ENCODE peak calls at places on chromosomes 1 and 21, in four cellular contexts. H, W, Y and K are unnamed samples.

GRCh38 chr1:195766709-195767108 is 841.5 kb downstream of the KCNT2 start:
- DNase-seq in H (no peak), W (no peak), Y (peak), K (no peak)

GRCh38 chr1:117821782-117822447 is 107.5 kb downstream of the GDAP2 start:
- DNase-seq in H (no peak), W (no peak), Y (peak), K (no peak)

GRCh38 chr1:157170677-157171515 is 32.7 kb upstream of the ETV3 start:
- DNase-seq in H (no peak), W (no peak), Y (peak), K (no peak)

GRCh38 chr1:33181038-33181861 is 593 bp downstream of the TRIM62 start:
- DNase-seq in H (peak), W (peak), Y (peak), K (no peak)

GRCh38 chr1:9079980-9080703 is 10.7 kb upstream of the SLC2A5 start:
- DNase-seq in H (no peak), W (no peak), Y (no peak), K (no peak)

GRCh38 chr1:209542585-209542984 is 40.9 kb upstream of the CAMK1G start:
- DNase-seq in H (no peak), W (no peak), Y (no peak), K (no peak)

GRCh38 chr1:6322161-6322560 is 61.3 kb upstream of the GPR153 start:
- DNase-seq in H (no peak), W (no peak), Y (no peak), K (no peak)

GRCh38 chr1:221715321-221716169 is 26.3 kb downstream of the DUSP10 start:
- DNase-seq in H (no peak), W (no peak), Y (no peak), K (no peak)

GRCh38 chr1:39063191-39063590 is 37.0 kb downstream of the NDUFS5 start:
- DNase-seq in H (no peak), W (peak), Y (no peak), K (no peak)

GRCh38 chr1:212699839-212700596 is at the start of gene BATF3:
- DNase-seq in H (peak), W (peak), Y (peak), K (no peak)

GRCh38 chr21:28624626-28625025 is 368.1 kb downstream of the LTN1 start:
- DNase-seq in H (no peak), W (no peak), Y (no peak), K (no peak)

GRCh38 chr1:98086156-98086555 is 165.3 kb upstream of the DPYD start:
- DNase-seq in H (no peak), W (no peak), Y (no peak), K (no peak)

GRCh38 chr1:84726593-84727275 is 36.5 kb upstream of the SSX2IP start:
- DNase-seq in H (no peak), W (no peak), Y (no peak), K (no peak)

GRCh38 chr1:42153598-42153995 is 387 bp downstream of the GUCA2B start:
- DNase-seq in H (no peak), W (no peak), Y (no peak), K (no peak)

GRCh38 chr1:245501635-245502034 is 346.9 kb downstream of the KIF26B start:
- DNase-seq in H (peak), W (no peak), Y (no peak), K (no peak)